ENCODE peak calls at places on chromosomes 12 and 14, in four cellular contexts. One of them, this sample, is unnamed.

GRCh38 chr12:1474059-1474537 is 120.3 kb downstream of the FBXL14 start:
- DNase-seq in colonic mucosa: no peak
- DNase-seq in sigmoid colon: no peak
- DNase-seq in heart right ventricle: no peak
- DNase-seq in this sample: no peak

GRCh38 chr12:53751336-53752191 is at the start of gene CISTR:
- DNase-seq in colonic mucosa: no peak
- DNase-seq in sigmoid colon: no peak
- DNase-seq in heart right ventricle: peak
- DNase-seq in this sample: no peak

GRCh38 chr12:131494141-131494733 is 216.7 kb upstream of the SFSWAP start:
- DNase-seq in colonic mucosa: no peak
- DNase-seq in sigmoid colon: no peak
- DNase-seq in heart right ventricle: no peak
- DNase-seq in this sample: no peak

GRCh38 chr14:65261425-65261920 is 151.1 kb upstream of the FUT8 start:
- DNase-seq in colonic mucosa: no peak
- DNase-seq in sigmoid colon: no peak
- DNase-seq in heart right ventricle: no peak
- DNase-seq in this sample: no peak

GRCh38 chr14:93788557-93789365 is 476 bp upstream of the PRIMA1 start:
- DNase-seq in colonic mucosa: no peak
- DNase-seq in sigmoid colon: peak
- DNase-seq in heart right ventricle: peak
- DNase-seq in this sample: no peak

GRCh38 chr12:66129934-66130266 is 650 bp downstream of the LLPH start:
- DNase-seq in colonic mucosa: no peak
- DNase-seq in sigmoid colon: no peak
- DNase-seq in heart right ventricle: no peak
- DNase-seq in this sample: no peak

GRCh38 chr12:107448198-107448597 is 237.4 kb upstream of the PWP1 start:
- DNase-seq in colonic mucosa: no peak
- DNase-seq in sigmoid colon: no peak
- DNase-seq in heart right ventricle: no peak
- DNase-seq in this sample: no peak

GRCh38 chr12:67512061-67512460 is 136.5 kb upstream of the DYRK2 start:
- DNase-seq in colonic mucosa: no peak
- DNase-seq in sigmoid colon: no peak
- DNase-seq in heart right ventricle: no peak
- DNase-seq in this sample: no peak

GRCh38 chr12:132410296-132410625 is 79.7 kb upstream of the FBRSL1 start:
- DNase-seq in colonic mucosa: no peak
- DNase-seq in sigmoid colon: no peak
- DNase-seq in heart right ventricle: no peak
- DNase-seq in this sample: no peak

GRCh38 chr12:71440393-71441349 is 1.1 kb downstream of the LGR5 start:
- DNase-seq in colonic mucosa: peak
- DNase-seq in sigmoid colon: no peak
- DNase-seq in heart right ventricle: no peak
- DNase-seq in this sample: no peak

GRCh38 chr12:29168000-29168399 is 18.9 kb downstream of the FAR2 start:
- DNase-seq in colonic mucosa: peak
- DNase-seq in sigmoid colon: no peak
- DNase-seq in heart right ventricle: no peak
- DNase-seq in this sample: no peak

GRCh38 chr12:56420411-56420810 is 28.8 kb downstream of the TIMELESS start:
- DNase-seq in colonic mucosa: no peak
- DNase-seq in sigmoid colon: no peak
- DNase-seq in heart right ventricle: no peak
- DNase-seq in this sample: no peak

GRCh38 chr12:49253033-49253623 is 11.8 kb upstream of the TUBA1C start:
- DNase-seq in colonic mucosa: no peak
- DNase-seq in sigmoid colon: no peak
- DNase-seq in heart right ventricle: no peak
- DNase-seq in this sample: no peak

GRCh38 chr14:49879683-49880204 is 13.1 kb upstream of the ARF6 start:
- DNase-seq in colonic mucosa: peak
- DNase-seq in sigmoid colon: no peak
- DNase-seq in heart right ventricle: no peak
- DNase-seq in this sample: peak

GRCh38 chr12:106213721-106214121 is 34.1 kb downstream of the CKAP4 start:
- DNase-seq in colonic mucosa: no peak
- DNase-seq in sigmoid colon: no peak
- DNase-seq in heart right ventricle: no peak
- DNase-seq in this sample: no peak

GRCh38 chr12:109264095-109264942 is 44.8 kb downstream of the FOXN4 start:
- DNase-seq in colonic mucosa: peak
- DNase-seq in sigmoid colon: peak
- DNase-seq in heart right ventricle: peak
- DNase-seq in this sample: no peak

GRCh38 chr12:6032726-6033125 is 87.7 kb upstream of the ANO2 start:
- DNase-seq in colonic mucosa: no peak
- DNase-seq in sigmoid colon: no peak
- DNase-seq in heart right ventricle: no peak
- DNase-seq in this sample: peak

GRCh38 chr12:5293773-5294172 is 138.1 kb upstream of the NTF3 start:
- DNase-seq in colonic mucosa: no peak
- DNase-seq in sigmoid colon: no peak
- DNase-seq in heart right ventricle: no peak
- DNase-seq in this sample: no peak

GRCh38 chr12:126855768-126856167 is 1411.2 kb upstream of the TMEM132C start:
- DNase-seq in colonic mucosa: no peak
- DNase-seq in sigmoid colon: no peak
- DNase-seq in heart right ventricle: no peak
- DNase-seq in this sample: no peak

GRCh38 chr14:85590784-85591183 is 60.8 kb downstream of the FLRT2 start:
- DNase-seq in colonic mucosa: no peak
- DNase-seq in sigmoid colon: no peak
- DNase-seq in heart right ventricle: no peak
- DNase-seq in this sample: no peak

GRCh38 chr14:84894254-84894653 is 635.7 kb upstream of the FLRT2 start:
- DNase-seq in colonic mucosa: no peak
- DNase-seq in sigmoid colon: no peak
- DNase-seq in heart right ventricle: no peak
- DNase-seq in this sample: no peak

GRCh38 chr12:116609715-116610114 is 50.5 kb downstream of the MAP1LC3B2 start:
- DNase-seq in colonic mucosa: peak
- DNase-seq in sigmoid colon: no peak
- DNase-seq in heart right ventricle: no peak
- DNase-seq in this sample: no peak

GRCh38 chr14:101472518-101472849 is 88.8 kb upstream of the DIO3 start:
- DNase-seq in colonic mucosa: no peak
- DNase-seq in sigmoid colon: no peak
- DNase-seq in heart right ventricle: no peak
- DNase-seq in this sample: peak

GRCh38 chr12:109053382-109054123 is 1.2 kb downstream of the USP30 start:
- DNase-seq in colonic mucosa: peak
- DNase-seq in sigmoid colon: no peak
- DNase-seq in heart right ventricle: no peak
- DNase-seq in this sample: no peak

GRCh38 chr12:68264864-68265256 is 11.5 kb upstream of the IL22 start:
- DNase-seq in colonic mucosa: no peak
- DNase-seq in sigmoid colon: no peak
- DNase-seq in heart right ventricle: no peak
- DNase-seq in this sample: no peak

GRCh38 chr12:32107376-32108267 is 975 bp downstream of the BICD1 start:
- DNase-seq in colonic mucosa: peak
- DNase-seq in sigmoid colon: no peak
- DNase-seq in heart right ventricle: no peak
- DNase-seq in this sample: no peak

GRCh38 chr14:75267141-75267601 is 11.5 kb upstream of the FOS start:
- DNase-seq in colonic mucosa: no peak
- DNase-seq in sigmoid colon: no peak
- DNase-seq in heart right ventricle: no peak
- DNase-seq in this sample: no peak

DNA sequence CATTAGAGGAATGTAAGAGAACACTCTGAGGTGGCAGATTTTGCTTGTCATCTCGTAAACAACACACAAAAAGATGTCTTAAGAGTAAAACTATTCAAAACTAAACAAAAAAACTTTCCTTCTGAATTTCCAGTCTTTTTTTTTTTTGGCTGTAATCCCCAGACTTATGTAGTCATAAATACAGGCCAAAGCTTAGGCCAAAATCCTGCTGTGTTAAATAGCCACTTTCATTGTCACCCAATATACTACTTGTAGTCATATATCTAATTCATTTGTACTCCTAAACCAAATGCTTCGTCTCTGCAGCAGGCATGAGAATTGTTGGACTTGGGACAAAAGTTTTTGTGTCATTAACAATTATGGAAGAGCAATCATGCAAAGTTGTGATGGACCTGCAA is 103.5 kb upstream of the ATF1 start:
- DNase-seq in colonic mucosa: no peak
- DNase-seq in sigmoid colon: no peak
- DNase-seq in heart right ventricle: no peak
- DNase-seq in this sample: no peak
- H3K27ac ChIP-seq in colonic mucosa: no peak
- H3K27ac ChIP-seq in sigmoid colon: no peak
- H3K27ac ChIP-seq in heart right ventricle: no peak
- H3K27ac ChIP-seq in this sample: no peak

GRCh38 chr14:82362452-82362851 is 828.8 kb upstream of the SEL1L start:
- DNase-seq in colonic mucosa: no peak
- DNase-seq in sigmoid colon: no peak
- DNase-seq in heart right ventricle: no peak
- DNase-seq in this sample: no peak

GRCh38 chr14:82366803-82367202 is 833.1 kb upstream of the SEL1L start:
- DNase-seq in colonic mucosa: no peak
- DNase-seq in sigmoid colon: no peak
- DNase-seq in heart right ventricle: no peak
- DNase-seq in this sample: no peak
- TF ChIP-seq CTCF in colonic mucosa: no peak
- TF ChIP-seq CTCF in sigmoid colon: no peak
- TF ChIP-seq CTCF in heart right ventricle: no peak
- TF ChIP-seq CTCF in this sample: no peak

GRCh38 chr14:51680031-51680430 is 28.3 kb downstream of the FRMD6 start:
- DNase-seq in colonic mucosa: no peak
- DNase-seq in sigmoid colon: no peak
- DNase-seq in heart right ventricle: no peak
- DNase-seq in this sample: no peak
- H3K4me3 ChIP-seq in colonic mucosa: no peak
- H3K4me3 ChIP-seq in sigmoid colon: no peak
- H3K4me3 ChIP-seq in heart right ventricle: no peak
- H3K4me3 ChIP-seq in this sample: no peak

GRCh38 chr12:115213538-115213961 is 529.6 kb upstream of the TBX3 start:
- DNase-seq in colonic mucosa: no peak
- DNase-seq in sigmoid colon: no peak
- DNase-seq in heart right ventricle: peak
- DNase-seq in this sample: no peak
- H3K27ac ChIP-seq in colonic mucosa: no peak
- H3K27ac ChIP-seq in sigmoid colon: peak
- H3K27ac ChIP-seq in heart right ventricle: peak
- H3K27ac ChIP-seq in this sample: peak

This sample was measured in coronary artery.